ENCODE peak calls at places on chromosomes 16 and 17, in five cellular contexts. P is GM12878, B is upper lobe of left lung, I is K562, S is HepG2. Y is an unnamed sample.

GRCh38 chr16:19179890-19180490 is 11.9 kb downstream of the SYT17 start:
- ATAC-seq in I (peak; percentile 96), P (peak; percentile 94), B (peak; percentile 87), S (peak; percentile 73), Y (peak; percentile 64)

GRCh38 chr17:52378860-52379259 is 220.3 kb upstream of the CA10 start:
- ATAC-seq in P (no peak), I (no peak), S (peak; percentile 51), B (no peak), Y (no peak)

GRCh38 chr17:82242698-82242976 is 13.8 kb downstream of the SLC16A3 start:
- ATAC-seq in I (no peak), B (no peak), S (peak; percentile 0), P (no peak), Y (no peak)

GRCh38 chr16:69833357-69833781 is 71.2 kb downstream of the WWP2 start:
- ATAC-seq in S (peak; percentile 6), B (no peak), I (no peak), P (no peak), Y (no peak)

GRCh38 chr17:69246726-69247375 is 18.2 kb upstream of the ABCA10 start:
- ATAC-seq in S (no peak), P (peak; percentile 85), I (peak; percentile 78), B (peak; percentile 61), Y (no peak)

GRCh38 chr17:50687200-50688066 is 20.3 kb downstream of the ANKRD40 start:
- ATAC-seq in P (no peak), I (no peak), B (peak; percentile 21), S (peak; percentile 59), Y (peak; percentile 73)

GRCh38 chr17:5099271-5099670 is 12.4 kb downstream of the ZNF232 start:
- ATAC-seq in P (no peak), S (no peak), B (no peak), I (no peak), Y (no peak)

GRCh38 chr16:49129935-49130334 is 151.7 kb downstream of the CBLN1 start:
- ATAC-seq in P (no peak), I (no peak), B (no peak), S (no peak), Y (no peak)

GRCh38 chr16:80507538-80507937 is 33.3 kb upstream of the DYNLRB2 start:
- ATAC-seq in P (no peak), B (no peak), S (no peak), I (no peak), Y (peak; percentile 63)

GRCh38 chr16:11788914-11789313 is 8.1 kb downstream of the ZC3H7A start:
- ATAC-seq in S (no peak), B (no peak), I (no peak), P (no peak), Y (no peak)

GRCh38 chr16:50806099-50807062 is 64.5 kb downstream of the CYLD start:
- ATAC-seq in P (peak; percentile 95), I (peak; percentile 95), B (peak; percentile 96), S (peak; percentile 82), Y (peak; percentile 97)

GRCh38 chr16:75446416-75446815 is 13.1 kb upstream of the CFDP1 start:
- ATAC-seq in I (no peak), P (no peak), B (no peak), S (peak; percentile 74), Y (no peak)

GRCh38 chr17:50584116-50584515 is 23.6 kb downstream of the CACNA1G start:
- ATAC-seq in B (no peak), P (no peak), S (no peak), I (no peak), Y (no peak)

GRCh38 chr17:27457731-27458523 is 1.7 kb downstream of the KSR1 start:
- ATAC-seq in P (peak; percentile 9), B (no peak), S (peak; percentile 79), I (no peak), Y (no peak)

GRCh38 chr17:44499722-44500121 is 3.5 kb downstream of the GPATCH8 start:
- ATAC-seq in S (no peak), I (no peak), B (no peak), P (no peak), Y (no peak)

GRCh38 chr17:78779848-78780247 is 2.2 kb downstream of the CYTH1 start:
- ATAC-seq in B (no peak), I (no peak), P (peak; percentile 33), S (no peak), Y (no peak)

GRCh38 chr16:85286066-85286712 is 173.9 kb upstream of the CIBAR2 start:
- ATAC-seq in S (no peak), I (no peak), B (peak; percentile 55), P (no peak), Y (peak; percentile 65)

GRCh38 chr17:14225153-14226004 is 11.3 kb downstream of the CDRT15 start:
- ATAC-seq in I (no peak), B (no peak), S (no peak), P (no peak), Y (no peak)

GRCh38 chr16:68400083-68400923 is 48.0 kb downstream of the SMPD3 start:
- ATAC-seq in P (peak; percentile 64), I (no peak), S (no peak), B (no peak), Y (no peak)

GRCh38 chr17:74325743-74326379 is at the start of gene KIF19:
- ATAC-seq in B (peak; percentile 68), S (peak; percentile 51), I (peak; percentile 95), P (peak; percentile 64), Y (peak; percentile 51)

GRCh38 chr17:55334881-55335523 is 70.2 kb downstream of the HLF start:
- ATAC-seq in P (no peak), S (no peak), I (no peak), B (no peak), Y (no peak)

GRCh38 chr16:27265982-27266381 is 2.6 kb downstream of the NSMCE1 start:
- ATAC-seq in P (no peak), S (no peak), B (no peak), I (no peak), Y (no peak)

GRCh38 chr17:59093145-59093701 is 13.5 kb downstream of the TRIM37 start:
- ATAC-seq in B (peak; percentile 46), P (no peak), S (no peak), I (peak; percentile 41), Y (peak; percentile 10)

GRCh38 chr16:51818342-51818944 is 667.4 kb upstream of the SALL1 start:
- ATAC-seq in P (peak; percentile 52), B (no peak), S (peak; percentile 64), I (no peak), Y (no peak)

GRCh38 chr17:75271955-75272847 is 1.2 kb upstream of the MIF4GD start:
- ATAC-seq in S (no peak), P (peak; percentile 15), B (no peak), I (no peak), Y (no peak)

GRCh38 chr17:72383053-72383847 is 262.4 kb downstream of the SOX9 start:
- ATAC-seq in P (no peak), I (no peak), B (no peak), S (no peak), Y (no peak)

GRCh38 chr17:78817123-78817522 is 23.5 kb downstream of the USP36 start:
- ATAC-seq in B (no peak), S (no peak), P (no peak), I (no peak), Y (no peak)

GRCh38 chr17:79778504-79779087 is 648 bp downstream of the CBX2 start:
- ATAC-seq in S (peak; percentile 5), P (peak; percentile 55), B (no peak), I (peak; percentile 26), Y (no peak)

GRCh38 chr16:2159052-2159838 is 3.7 kb downstream of the TRAF7 start:
- ATAC-seq in P (no peak), I (no peak), B (peak; percentile 23), S (no peak), Y (no peak)
- TF ChIP-seq EP300 in P (no peak), I (no peak), B (no peak), S (no peak), Y (no peak)

DNA sequence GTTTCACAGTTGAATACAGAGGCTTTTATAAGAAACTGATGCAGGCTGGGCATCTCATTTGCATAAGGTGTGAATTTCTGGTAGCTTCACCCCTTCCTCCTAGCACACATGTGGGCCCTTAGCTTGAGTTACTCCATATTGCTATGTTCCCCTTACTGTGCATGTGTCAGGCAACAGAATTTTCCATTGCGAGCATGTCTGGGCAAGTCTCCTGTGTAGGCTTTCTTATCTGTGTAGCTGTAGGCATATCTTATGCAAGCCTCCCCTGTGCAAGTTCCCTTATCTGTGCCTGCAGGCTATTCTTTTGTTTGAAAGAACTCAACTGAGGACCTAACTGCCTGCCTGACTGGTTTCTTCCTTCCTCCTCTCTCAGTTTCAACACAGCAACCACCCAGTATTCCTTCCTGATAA is 597.4 kb upstream of the CDH5 start:
- ATAC-seq in B (no peak), P (no peak), I (peak; percentile 74), S (no peak), Y (no peak)
- TF ChIP-seq POLR2AphosphoS5 in B (no peak), P (no peak), I (peak; percentile 60), S (no peak), Y (no peak)

DNA sequence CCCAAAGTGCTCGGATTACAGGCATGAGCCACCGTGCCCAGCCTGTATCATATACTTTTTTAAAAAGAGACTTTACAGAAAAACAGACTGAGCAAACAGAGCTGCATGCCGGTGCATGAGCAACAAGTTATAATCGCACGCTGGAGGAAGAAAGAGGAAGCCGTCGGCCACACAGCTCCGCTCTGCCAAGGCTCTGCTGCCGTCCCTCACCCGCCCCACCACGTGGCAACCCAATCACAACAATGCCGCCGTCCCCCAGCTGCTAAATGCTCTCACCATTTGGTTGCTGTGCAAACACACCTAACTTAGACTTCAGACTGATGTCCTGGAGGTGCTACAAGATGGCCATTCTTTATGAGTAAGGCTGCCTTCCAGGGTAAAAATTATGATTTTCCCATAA is 83.5 kb downstream of the ADCY9 start:
- ATAC-seq in P (no peak), S (no peak), B (peak; percentile 73), I (no peak), Y (peak; percentile 41)
- H3K27ac ChIP-seq in P (no peak overlapping the region), S (no peak overlapping the region), B (no peak overlapping the region), I (no peak overlapping the region), Y (no peak overlapping the region)

GRCh38 chr17:80904036-80904435 is 87.6 kb upstream of the CHMP6 start:
- ATAC-seq in S (no peak), B (no peak), I (no peak), P (no peak), Y (no peak)

GRCh38 chr17:80899402-80900268 is 92.0 kb upstream of the CHMP6 start:
- ATAC-seq in B (peak; percentile 29), S (no peak), I (peak; percentile 96), P (peak; percentile 45), Y (no peak)

GRCh38 chr17:80901319-80901718 is 90.3 kb upstream of the CHMP6 start:
- ATAC-seq in B (no peak), P (peak; percentile 90), I (no peak), S (no peak), Y (no peak)

GRCh38 chr17:80903041-80903611 is 88.5 kb upstream of the CHMP6 start:
- ATAC-seq in B (no peak), I (no peak), S (no peak), P (no peak), Y (no peak)

DNA sequence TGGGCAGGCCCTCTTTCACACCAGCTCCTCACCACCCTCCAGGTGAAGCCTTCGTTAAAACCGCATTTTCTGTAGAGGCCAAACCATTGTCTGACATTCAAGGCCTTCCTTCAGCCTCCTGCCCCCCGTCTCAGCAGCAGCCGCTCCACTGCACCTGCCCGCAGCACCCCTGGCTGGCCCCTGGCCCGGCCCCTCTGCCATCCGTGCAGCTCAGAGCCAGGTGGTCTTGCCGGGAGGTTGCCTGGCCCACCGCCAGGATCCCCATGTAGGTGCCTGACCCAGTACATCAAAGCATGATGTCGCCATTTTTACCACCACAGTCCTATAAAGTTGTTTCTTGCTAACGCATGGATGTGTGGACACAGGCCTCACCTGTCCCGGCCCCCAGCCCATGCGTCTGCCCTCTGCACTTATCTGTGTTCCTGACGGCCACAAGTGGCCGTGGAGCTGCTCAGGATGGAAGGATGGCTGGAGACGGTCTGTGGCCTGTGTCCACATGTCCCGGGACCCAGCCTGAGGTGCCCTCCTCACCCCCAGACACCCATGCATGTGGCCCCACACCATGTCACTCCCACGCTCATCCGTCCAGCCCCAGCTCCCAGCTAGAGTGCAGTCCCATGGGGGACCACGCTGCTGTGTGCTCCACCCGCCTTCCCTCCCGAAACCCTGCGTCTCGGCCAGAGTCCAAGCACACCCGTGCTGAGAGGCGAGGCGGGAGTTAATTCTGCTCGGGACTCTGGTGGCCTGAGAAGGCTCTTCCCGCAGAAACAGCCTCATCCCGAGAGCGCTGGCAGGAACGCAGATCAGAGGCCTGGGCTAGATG is 89.2 kb upstream of the CHMP6 start:
- ATAC-seq in P (no peak), B (no peak), S (no peak), I (no peak), Y (no peak)
- TF ChIP-seq EP300 in P (no peak), B (no peak), S (no peak), I (no peak), Y (no peak)

Y was measured in gastroesophageal sphincter.